ENCODE peak calls at places on chromosomes 4 and X, in four cellular contexts. One of them, this sample, is unnamed.

GRCh38 chr4:39713691-39714090 is 15.8 kb downstream of the UBE2K start:
- DNase-seq in tibial nerve: no peak
- DNase-seq in H9: no peak
- DNase-seq in transverse colon: no peak
- DNase-seq in this sample: no peak

GRCh38 chr4:174358823-174359222 is 75.1 kb downstream of the CEP44 start:
- DNase-seq in H9: no peak
- DNase-seq in transverse colon: no peak
- DNase-seq in tibial nerve: no peak
- DNase-seq in this sample: no peak

GRCh38 chr4:22607382-22607781 is 85.4 kb upstream of the GBA3 start:
- DNase-seq in tibial nerve: no peak
- DNase-seq in transverse colon: peak; percentile 56
- DNase-seq in H9: peak; percentile 52
- DNase-seq in this sample: no peak

GRCh38 chr4:183960021-183960420 is 54.9 kb downstream of the STOX2 start:
- DNase-seq in tibial nerve: peak; percentile 54
- DNase-seq in transverse colon: peak; percentile 58
- DNase-seq in H9: peak; percentile 73
- DNase-seq in this sample: peak; percentile 88

GRCh38 chr4:130705023-130705422 is 1609.1 kb downstream of the C4orf33 start:
- DNase-seq in tibial nerve: no peak
- DNase-seq in H9: no peak
- DNase-seq in transverse colon: no peak
- DNase-seq in this sample: no peak

GRCh38 chr4:118760493-118760892 is 75.3 kb downstream of the METTL14 start:
- DNase-seq in transverse colon: no peak
- DNase-seq in H9: no peak
- DNase-seq in tibial nerve: no peak
- DNase-seq in this sample: no peak

GRCh38 chr4:67134616-67135015 is 410.7 kb downstream of the CENPC start:
- DNase-seq in H9: no peak
- DNase-seq in tibial nerve: no peak
- DNase-seq in transverse colon: no peak
- DNase-seq in this sample: no peak

GRCh38 chrX:21932277-21932996 is 8.1 kb upstream of the SMS start:
- DNase-seq in tibial nerve: no peak
- DNase-seq in transverse colon: no peak
- DNase-seq in H9: no peak
- DNase-seq in this sample: no peak

GRCh38 chr4:36712013-36712412 is 430.6 kb downstream of the DTHD1 start:
- DNase-seq in transverse colon: no peak
- DNase-seq in H9: no peak
- DNase-seq in tibial nerve: no peak
- DNase-seq in this sample: no peak

GRCh38 chrX:13768939-13769338 is 34.4 kb downstream of the OFD1 start:
- DNase-seq in transverse colon: no peak
- DNase-seq in H9: no peak
- DNase-seq in tibial nerve: no peak
- DNase-seq in this sample: no peak

GRCh38 chr4:7266525-7267292 is 74.4 kb downstream of the SORCS2 start:
- DNase-seq in transverse colon: no peak
- DNase-seq in H9: peak; percentile 70
- DNase-seq in tibial nerve: no peak
- DNase-seq in this sample: no peak

GRCh38 chr4:87009095-87009648 is 74.4 kb downstream of the AFF1 start:
- DNase-seq in transverse colon: peak; percentile 44
- DNase-seq in tibial nerve: no peak
- DNase-seq in H9: no peak
- DNase-seq in this sample: no peak

GRCh38 chr4:128517739-128518510 is 230.3 kb upstream of the PGRMC2 start:
- DNase-seq in tibial nerve: peak; percentile 17
- DNase-seq in transverse colon: peak; percentile 14
- DNase-seq in H9: no peak
- DNase-seq in this sample: no peak

GRCh38 chrX:35842657-35843056 is 44.5 kb downstream of the MAGEB16 start:
- DNase-seq in tibial nerve: no peak
- DNase-seq in H9: no peak
- DNase-seq in transverse colon: no peak
- DNase-seq in this sample: no peak

GRCh38 chrX:135086197-135086854 is 34.0 kb downstream of the ETDB start:
- DNase-seq in transverse colon: peak; percentile 22
- DNase-seq in H9: peak; percentile 53
- DNase-seq in tibial nerve: no peak
- DNase-seq in this sample: no peak

GRCh38 chrX:20217279-20217678 is 49.4 kb downstream of the RPS6KA3 start:
- DNase-seq in transverse colon: no peak
- DNase-seq in tibial nerve: no peak
- DNase-seq in H9: no peak
- DNase-seq in this sample: no peak

GRCh38 chrX:20378291-20378920 is 111.7 kb upstream of the RPS6KA3 start:
- DNase-seq in H9: no peak
- DNase-seq in tibial nerve: no peak
- DNase-seq in transverse colon: peak; percentile 60
- DNase-seq in this sample: no peak

GRCh38 chrX:130975947-130976346 is 72.9 kb upstream of the ENOX2 start:
- DNase-seq in H9: no peak
- DNase-seq in tibial nerve: no peak
- DNase-seq in transverse colon: peak; percentile 38
- DNase-seq in this sample: no peak

GRCh38 chr4:3256230-3257124 is 7.5 kb downstream of the MSANTD1 start:
- DNase-seq in H9: peak; percentile 7
- DNase-seq in tibial nerve: peak; percentile 5
- DNase-seq in transverse colon: peak; percentile 3
- DNase-seq in this sample: no peak

GRCh38 chr4:89784686-89785227 is 52.2 kb downstream of the SNCA start:
- DNase-seq in transverse colon: no peak
- DNase-seq in tibial nerve: no peak
- DNase-seq in H9: no peak
- DNase-seq in this sample: no peak

GRCh38 chr4:105189855-105190650 is 43.4 kb downstream of the TET2 start:
- DNase-seq in tibial nerve: no peak
- DNase-seq in transverse colon: no peak
- DNase-seq in H9: no peak
- DNase-seq in this sample: no peak

GRCh38 chrX:135516376-135516775 is 4.1 kb upstream of the INTS6L start:
- DNase-seq in tibial nerve: no peak
- DNase-seq in H9: peak; percentile 55
- DNase-seq in transverse colon: no peak
- DNase-seq in this sample: no peak

GRCh38 chr4:73705056-73705432 is 35.3 kb upstream of the CXCL8 start:
- DNase-seq in H9: no peak
- DNase-seq in transverse colon: no peak
- DNase-seq in tibial nerve: no peak
- DNase-seq in this sample: no peak

GRCh38 chr4:84632092-84632491 is 49.2 kb downstream of the CDS1 start:
- DNase-seq in tibial nerve: no peak
- DNase-seq in H9: no peak
- DNase-seq in transverse colon: no peak
- DNase-seq in this sample: no peak

GRCh38 chrX:45845142-45845541 is 644.5 kb upstream of the DIPK2B start:
- DNase-seq in H9: no peak
- DNase-seq in transverse colon: no peak
- DNase-seq in tibial nerve: no peak
- DNase-seq in this sample: no peak

GRCh38 chr4:1792158-1792831 is 798 bp upstream of the FGFR3 start:
- DNase-seq in transverse colon: no peak
- DNase-seq in tibial nerve: no peak
- DNase-seq in H9: no peak
- DNase-seq in this sample: no peak

GRCh38 chr4:183872531-183872930 is 32.6 kb upstream of the STOX2 start:
- DNase-seq in H9: no peak
- DNase-seq in tibial nerve: no peak
- DNase-seq in transverse colon: no peak
- DNase-seq in this sample: no peak

GRCh38 chr4:153532636-153533035 is 66.5 kb downstream of the TMEM131L start:
- DNase-seq in transverse colon: no peak
- DNase-seq in H9: no peak
- DNase-seq in tibial nerve: no peak
- DNase-seq in this sample: no peak

GRCh38 chr4:153533387-153533786 is 67.2 kb downstream of the TMEM131L start:
- DNase-seq in tibial nerve: no peak
- DNase-seq in H9: no peak
- DNase-seq in transverse colon: no peak
- DNase-seq in this sample: no peak

GRCh38 chr4:153535735-153536494 is 69.8 kb downstream of the TMEM131L start:
- DNase-seq in H9: peak; percentile 64
- DNase-seq in transverse colon: no peak
- DNase-seq in tibial nerve: no peak
- DNase-seq in this sample: no peak

GRCh38 chr4:153537493-153537960 is 71.4 kb downstream of the TMEM131L start:
- DNase-seq in transverse colon: no peak
- DNase-seq in tibial nerve: no peak
- DNase-seq in H9: no peak
- DNase-seq in this sample: no peak

DNA sequence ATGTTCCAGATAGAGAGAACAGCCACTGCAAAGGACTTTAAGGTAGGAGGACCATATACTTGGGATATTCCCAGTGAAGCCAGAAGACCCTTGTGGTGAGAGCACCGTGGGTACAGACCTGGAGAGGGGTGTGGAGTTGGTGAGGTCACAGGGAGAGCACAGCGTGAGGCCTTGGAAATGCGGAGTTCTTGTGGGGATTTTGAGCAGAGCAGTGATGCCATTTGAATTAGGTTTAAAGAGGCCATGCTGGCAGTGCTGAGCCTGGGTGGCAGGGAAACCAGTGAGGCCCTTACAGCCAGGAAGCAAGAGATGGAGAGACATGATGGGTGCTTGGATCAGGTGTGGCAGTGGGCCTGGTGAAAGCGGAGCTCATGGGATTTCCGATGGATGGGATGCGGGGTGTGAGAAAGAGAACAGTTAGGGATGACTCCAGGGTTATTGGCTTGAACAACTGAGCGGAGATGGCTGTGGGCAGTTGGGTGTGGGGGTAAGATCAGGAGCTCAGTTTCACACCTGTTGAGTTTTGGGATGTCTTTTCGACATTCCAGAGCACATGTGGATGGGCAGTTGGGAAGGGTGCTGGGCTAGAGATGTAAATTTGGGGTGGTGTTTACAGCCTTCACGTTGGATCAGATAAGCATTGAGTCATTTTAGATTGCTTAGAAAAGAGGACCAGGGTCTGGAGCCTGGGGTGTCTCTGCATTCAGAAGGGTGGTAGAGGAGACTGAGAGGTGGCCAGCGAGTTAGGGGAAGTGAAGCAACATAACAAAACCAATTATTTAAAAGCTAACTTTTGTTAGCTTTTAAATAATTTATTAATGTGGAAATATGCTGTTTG is 68.9 kb downstream of the TMEM131L start:
- DNase-seq in transverse colon: no peak
- DNase-seq in H9: peak; percentile 43
- DNase-seq in tibial nerve: no peak
- DNase-seq in this sample: no peak
- H3K27ac ChIP-seq in transverse colon: no peak overlapping the region
- H3K27ac ChIP-seq in H9: peak overlapping the region; percentile 73
- H3K27ac ChIP-seq in tibial nerve: no peak overlapping the region
- H3K27ac ChIP-seq in this sample: no peak overlapping the region

GRCh38 chr4:113462286-113462685 is 299.3 kb downstream of the CAMK2D start:
- DNase-seq in tibial nerve: no peak
- DNase-seq in H9: no peak
- DNase-seq in transverse colon: no peak
- DNase-seq in this sample: no peak
- H3K27ac ChIP-seq in tibial nerve: no peak overlapping the region
- H3K27ac ChIP-seq in H9: no peak overlapping the region
- H3K27ac ChIP-seq in transverse colon: no peak overlapping the region
- H3K27ac ChIP-seq in this sample: no peak overlapping the region

GRCh38 chr4:8341691-8342090 is 72.1 kb downstream of the HTRA3 start:
- DNase-seq in transverse colon: no peak
- DNase-seq in tibial nerve: no peak
- DNase-seq in H9: no peak
- DNase-seq in this sample: no peak

GRCh38 chr4:8343967-8344331 is 74.4 kb downstream of the HTRA3 start:
- DNase-seq in tibial nerve: no peak
- DNase-seq in H9: no peak
- DNase-seq in transverse colon: no peak
- DNase-seq in this sample: no peak

GRCh38 chr4:8344387-8344786 is 74.8 kb downstream of the HTRA3 start:
- DNase-seq in H9: no peak
- DNase-seq in tibial nerve: no peak
- DNase-seq in transverse colon: no peak
- DNase-seq in this sample: no peak

GRCh38 chr4:8342651-8343050 is 73.1 kb downstream of the HTRA3 start:
- DNase-seq in transverse colon: no peak
- DNase-seq in tibial nerve: no peak
- DNase-seq in H9: peak; percentile 77
- DNase-seq in this sample: no peak

DNA sequence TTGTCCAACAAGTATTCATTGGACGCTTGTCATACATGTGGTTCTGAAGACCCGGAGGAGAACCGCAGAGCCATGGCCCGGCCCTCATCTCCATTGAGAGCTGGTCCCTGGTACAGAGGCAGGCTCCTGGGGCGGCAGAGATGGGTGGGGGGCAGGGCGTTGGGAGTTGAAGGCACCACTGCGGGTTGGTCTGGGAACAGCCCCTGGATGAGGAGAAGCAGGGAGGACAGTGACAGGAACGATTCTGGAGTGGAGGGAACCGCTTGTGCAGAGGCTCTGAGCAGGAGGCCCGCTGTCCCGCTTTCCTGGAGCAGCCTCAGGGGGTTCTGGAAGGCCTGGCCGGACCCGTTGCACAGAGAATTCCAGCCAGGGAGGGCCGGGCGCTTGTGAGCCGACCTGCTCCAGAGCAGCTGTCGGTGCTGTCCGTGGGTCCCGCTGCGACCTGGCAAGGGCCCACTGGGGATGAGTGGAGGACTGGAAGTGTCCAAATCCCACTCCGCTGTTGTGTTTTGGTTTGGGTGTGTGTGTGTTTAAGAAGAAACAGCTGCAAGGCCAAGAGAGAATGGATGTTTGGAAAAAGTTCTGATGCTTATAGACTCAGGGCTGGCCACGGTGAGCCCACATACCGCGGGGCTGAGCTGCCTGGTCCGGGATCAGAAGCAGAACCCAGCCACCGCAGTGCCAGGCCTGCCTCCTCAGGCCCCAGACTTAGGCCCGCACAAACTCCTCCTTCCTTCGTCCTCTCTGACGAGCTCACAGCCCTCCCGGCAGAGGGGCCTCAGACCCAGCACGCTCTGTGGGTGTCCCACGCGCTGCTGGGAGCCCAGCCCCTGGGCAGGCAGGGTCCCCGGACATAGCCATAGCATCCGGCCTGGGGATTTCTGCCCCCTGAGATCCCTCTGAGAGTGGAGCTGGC is 73.8 kb downstream of the HTRA3 start:
- DNase-seq in tibial nerve: no peak
- DNase-seq in H9: no peak
- DNase-seq in transverse colon: peak; percentile 15
- DNase-seq in this sample: no peak
- H3K27ac ChIP-seq in tibial nerve: no peak overlapping the region
- H3K27ac ChIP-seq in H9: no peak overlapping the region
- H3K27ac ChIP-seq in transverse colon: peak overlapping the region; percentile 33
- H3K27ac ChIP-seq in this sample: no peak overlapping the region

DNA sequence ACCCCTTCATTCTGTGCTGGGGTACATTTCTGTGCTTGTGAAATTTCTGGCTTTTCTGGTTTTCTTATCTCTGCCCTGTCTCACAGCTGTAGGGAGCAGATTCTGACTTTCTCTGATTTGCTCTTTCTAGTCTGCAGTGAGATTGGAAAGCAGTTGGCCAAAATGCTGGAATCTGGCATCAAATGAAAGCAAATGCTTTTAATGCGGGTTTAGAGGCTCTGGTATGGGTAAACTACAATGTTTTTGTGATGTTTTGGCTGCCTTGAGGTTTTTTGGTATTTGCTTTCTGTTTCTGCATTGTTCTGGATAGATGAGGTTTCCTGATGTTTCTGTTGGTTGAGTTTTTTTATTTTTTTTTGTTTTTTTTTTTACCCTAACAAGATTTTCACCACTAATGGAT is 23.8 kb downstream of the SMIM20 start:
- DNase-seq in tibial nerve: no peak
- DNase-seq in H9: no peak
- DNase-seq in transverse colon: no peak
- DNase-seq in this sample: no peak
- H3K27ac ChIP-seq in tibial nerve: no peak overlapping the region
- H3K27ac ChIP-seq in H9: no peak overlapping the region
- H3K27ac ChIP-seq in transverse colon: no peak overlapping the region
- H3K27ac ChIP-seq in this sample: no peak overlapping the region